ENCODE peak calls at places on chromosome 18, in five cellular contexts. M is substantia nigra, X is A549, B is epithelial cell of prostate, E is WERI-Rb-1. S is an unnamed sample.

GRCh38 chr18:6627621-6628020 is 101.9 kb upstream of the ARHGAP28 start:
- DNase-seq in M (no peak), X (no peak), B (no peak), E (no peak), S (no peak)

GRCh38 chr18:22778996-22779395 is 154.1 kb upstream of the RBBP8 start:
- DNase-seq in M (no peak), X (no peak), B (no peak), E (no peak), S (no peak)

GRCh38 chr18:9095297-9096012 is 7.0 kb upstream of the NDUFV2 start:
- DNase-seq in M (no peak), X (peak; percentile 13), B (no peak), E (no peak), S (no peak)

GRCh38 chr18:48095726-48096125 is 165.3 kb upstream of the SMAD2 start:
- DNase-seq in M (no peak), X (no peak), B (no peak), E (peak; percentile 86), S (no peak)

GRCh38 chr18:44778788-44779187 is 98.1 kb downstream of the SETBP1 start:
- DNase-seq in M (no peak), X (no peak), B (no peak), E (peak; percentile 55), S (no peak)

GRCh38 chr18:70380915-70381896 is 92.4 kb downstream of the SOCS6 start:
- DNase-seq in M (peak; percentile 40), X (peak; percentile 44), B (no peak), E (no peak), S (no peak)

GRCh38 chr18:26057208-26057821 is 33.1 kb downstream of the SS18 start:
- DNase-seq in M (no peak), X (no peak), B (no peak), E (no peak), S (no peak)

GRCh38 chr18:9136315-9137141 is at the start of gene ANKRD12:
- DNase-seq in M (peak; percentile 94), X (peak; percentile 95), B (peak; percentile 90), E (peak; percentile 98), S (peak; percentile 94)

GRCh38 chr18:79395761-79396404 is at the start of gene NFATC1:
- DNase-seq in M (no peak), X (peak; percentile 61), B (no peak), E (peak; percentile 93), S (peak; percentile 89)

GRCh38 chr18:12328179-12328823 is 20.3 kb downstream of the TUBB6 start:
- DNase-seq in M (no peak), X (no peak), B (no peak), E (no peak), S (no peak)

GRCh38 chr18:70991577-70991976 is 702.7 kb downstream of the SOCS6 start:
- DNase-seq in M (no peak), X (no peak), B (no peak), E (no peak), S (no peak)

GRCh38 chr18:67525328-67526110 is 9.0 kb upstream of the DSEL start:
- DNase-seq in M (no peak), X (peak; percentile 61), B (peak; percentile 50), E (no peak), S (peak; percentile 63)

GRCh38 chr18:48441405-48441881 is 32.3 kb upstream of the ZBTB7C start:
- DNase-seq in M (no peak), X (no peak), B (no peak), E (peak; percentile 36), S (peak; percentile 62)

GRCh38 chr18:3481696-3482210 is 31.8 kb downstream of the TGIF1 start:
- DNase-seq in M (no peak), X (no peak), B (no peak), E (peak; percentile 14), S (no peak)

GRCh38 chr18:36511791-36512352 is 214.4 kb downstream of the FHOD3 start:
- DNase-seq in M (no peak), X (no peak), B (no peak), E (no peak), S (no peak)

GRCh38 chr18:40215981-40216380 is 1739.1 kb upstream of the PIK3C3 start:
- DNase-seq in M (no peak), X (peak; percentile 1), B (no peak), E (no peak), S (no peak)

GRCh38 chr18:11976882-11977281 is 4.4 kb upstream of the IMPA2 start:
- DNase-seq in M (no peak), X (peak; percentile 45), B (no peak), E (no peak), S (no peak)

GRCh38 chr18:33495278-33495677 is 54.8 kb upstream of the CCDC178 start:
- DNase-seq in M (peak; percentile 7), X (peak; percentile 16), B (peak; percentile 12), E (peak; percentile 46), S (no peak)

GRCh38 chr18:45761512-45762114 is 37.6 kb downstream of the SLC14A1 start:
- DNase-seq in M (no peak), X (no peak), B (no peak), E (peak; percentile 40), S (no peak)

GRCh38 chr18:74252032-74252380 is 39.8 kb downstream of the CYB5A start:
- DNase-seq in M (no peak), X (peak; percentile 20), B (no peak), E (no peak), S (no peak)
- H3K27ac ChIP-seq in M (no peak overlapping the region), X (peak overlapping the region; percentile 92), B (no peak overlapping the region), E (no peak overlapping the region), S (peak overlapping the region; percentile 24)

DNA sequence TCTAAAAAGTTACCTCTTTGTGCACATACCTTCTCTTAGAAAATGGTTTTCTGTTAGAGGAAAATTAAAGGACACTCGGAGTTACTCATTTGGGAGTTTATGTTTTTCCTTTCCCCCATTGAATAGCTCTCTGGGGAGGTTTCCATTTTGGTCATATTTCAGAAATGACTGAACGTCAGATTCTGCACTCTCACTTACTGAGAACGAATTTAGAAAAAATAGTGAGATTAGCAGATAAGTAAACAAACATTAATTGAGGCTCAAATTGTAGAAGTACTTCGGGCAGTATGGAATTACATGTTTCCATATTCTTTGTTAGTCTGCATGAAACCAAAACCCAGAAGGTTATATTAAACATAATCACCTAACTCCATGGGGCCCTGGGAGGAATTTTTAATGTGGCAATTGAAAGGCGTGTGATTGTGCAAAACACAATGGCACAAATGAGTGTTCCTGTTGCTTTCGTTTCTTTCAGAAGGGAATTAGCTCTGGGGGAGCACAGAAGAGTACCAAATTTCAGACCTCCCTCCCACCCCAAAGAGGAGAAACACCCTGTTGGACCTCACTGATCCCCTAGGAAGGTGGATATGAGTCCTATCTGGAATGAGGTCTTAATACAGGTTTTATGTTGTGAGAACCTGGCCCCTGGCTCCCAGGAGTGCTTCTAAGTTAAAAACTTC is 212.3 kb downstream of the BCL2 start:
- DNase-seq in M (no peak), X (no peak), B (no peak), E (no peak), S (no peak)
- H3K27ac ChIP-seq in M (no peak overlapping the region), X (no peak overlapping the region), B (no peak overlapping the region), E (no peak overlapping the region), S (peak overlapping the region; percentile 46)

DNA sequence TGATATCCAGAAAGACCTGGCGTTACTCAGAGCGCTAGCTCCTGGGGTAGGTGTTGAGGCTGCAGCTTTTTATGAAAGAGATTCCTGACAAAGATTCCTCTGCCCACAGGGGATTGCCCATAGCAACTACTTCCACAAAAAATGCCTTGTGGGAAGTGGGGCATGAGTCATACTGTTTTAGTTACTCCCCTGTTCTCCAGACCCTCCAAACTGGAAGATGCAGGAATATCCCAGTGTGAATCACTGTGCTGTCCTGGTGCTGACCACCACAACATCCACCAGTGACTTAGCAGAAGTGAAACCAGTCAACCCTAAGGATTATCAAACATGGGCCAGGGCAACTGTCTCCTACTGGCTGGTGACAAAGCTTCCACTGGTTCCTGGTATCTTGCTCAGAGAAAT is 61.8 kb downstream of the CDH2 start:
- DNase-seq in M (no peak), X (peak; percentile 65), B (no peak), E (no peak), S (no peak)
- H3K27ac ChIP-seq in M (no peak overlapping the region), X (peak overlapping the region; percentile 74), B (no peak overlapping the region), E (no peak overlapping the region), S (no peak overlapping the region)

GRCh38 chr18:54873884-54874255 is 45.6 kb downstream of the RAB27B start:
- DNase-seq in M (no peak), X (no peak), B (no peak), E (no peak), S (no peak)
- H3K27ac ChIP-seq in M (no peak overlapping the region), X (no peak overlapping the region), B (no peak overlapping the region), E (no peak overlapping the region), S (no peak overlapping the region)

GRCh38 chr18:58272779-58273500 is 228.9 kb downstream of the NEDD4L start:
- DNase-seq in M (no peak), X (no peak), B (no peak), E (no peak), S (no peak)
- H3K27ac ChIP-seq in M (no peak overlapping the region), X (no peak overlapping the region), B (no peak overlapping the region), E (no peak overlapping the region), S (no peak overlapping the region)

DNA sequence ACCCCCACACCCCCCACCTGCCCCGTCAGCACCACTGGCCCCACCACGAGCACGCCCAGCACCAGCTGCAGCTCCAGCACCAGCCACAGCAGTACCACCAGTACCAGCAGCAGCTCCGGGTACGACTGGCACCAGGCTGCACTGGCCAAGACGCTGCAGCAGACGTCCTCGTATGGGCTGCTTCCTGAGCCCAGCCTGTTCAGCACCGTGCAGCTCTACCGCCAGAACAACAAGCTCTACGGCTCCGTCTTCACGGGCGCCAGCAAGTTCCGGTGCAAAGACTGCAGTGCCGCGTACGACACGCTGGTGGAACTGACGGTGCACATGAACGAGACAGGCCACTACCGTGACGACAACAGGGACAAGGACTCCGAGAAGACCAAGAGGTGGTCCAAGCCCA is 75.3 kb downstream of the TSHZ1 start:
- DNase-seq in M (no peak), X (no peak), B (no peak), E (no peak), S (no peak)
- H3K27ac ChIP-seq in M (no peak overlapping the region), X (no peak overlapping the region), B (no peak overlapping the region), E (no peak overlapping the region), S (no peak overlapping the region)

GRCh38 chr18:31942301-31942998 is 478 bp downstream of the TRAPPC8 start:
- DNase-seq in M (no peak), X (peak; percentile 1), B (no peak), E (peak; percentile 43), S (peak; percentile 19)

GRCh38 chr18:31943895-31944816 is 1.2 kb upstream of the TRAPPC8 start:
- DNase-seq in M (no peak), X (no peak), B (no peak), E (no peak), S (no peak)

GRCh38 chr18:31946305-31947046 is 3.5 kb upstream of the TRAPPC8 start:
- DNase-seq in M (no peak), X (no peak), B (no peak), E (no peak), S (no peak)

GRCh38 chr18:31942999-31943894 is at the start of gene TRAPPC8:
- DNase-seq in M (peak; percentile 96), X (peak; percentile 97), B (peak; percentile 89), E (peak; percentile 98), S (peak; percentile 94)

GRCh38 chr18:31941010-31941809 is 1.7 kb downstream of the TRAPPC8 start:
- DNase-seq in M (no peak), X (no peak), B (no peak), E (no peak), S (no peak)
- H3K27ac ChIP-seq in M (no peak overlapping the region), X (no peak overlapping the region), B (peak overlapping the region; percentile 89), E (no peak overlapping the region), S (no peak overlapping the region)

S was measured in uterus.